ENCODE peak calls at places on chromosome 3, in five cellular contexts. B is IMR-90, W is trophoblast cell, C is H1, L is neuronal stem cell. N is an unnamed sample.

GRCh38 chr3:56855856-56856538 is 54.2 kb upstream of the ARHGEF3 start:
- DNase-seq in L (peak), C (peak), W (peak), B (no peak), N (peak)

GRCh38 chr3:33278106-33278672 is 947 bp downstream of the FBXL2 start:
- DNase-seq in B (no peak), L (no peak), W (no peak), C (no peak), N (peak)

GRCh38 chr3:109113361-109113760 is 4.6 kb downstream of the MORC1 start:
- DNase-seq in L (no peak), C (no peak), B (no peak), W (no peak), N (no peak)

GRCh38 chr3:133572158-133573053 is 1.1 kb upstream of the CDV3 start:
- DNase-seq in B (peak), C (no peak), W (no peak), L (no peak), N (peak)

GRCh38 chr3:49647741-49648140 is 26.4 kb upstream of the APEH start:
- DNase-seq in L (no peak), C (no peak), B (no peak), W (no peak), N (no peak)

GRCh38 chr3:58683001-58683845 is 16.6 kb upstream of the FAM3D start:
- DNase-seq in B (peak), W (no peak), L (no peak), C (no peak), N (peak)

GRCh38 chr3:33419948-33420347 is 20.3 kb downstream of the UBP1 start:
- DNase-seq in W (no peak), L (no peak), C (no peak), B (no peak), N (no peak)

GRCh38 chr3:1292571-1292970 is 199.7 kb downstream of the CNTN6 start:
- DNase-seq in L (no peak), B (no peak), C (no peak), W (no peak), N (no peak)

GRCh38 chr3:69500604-69501003 is 114.7 kb upstream of the FRMD4B start:
- DNase-seq in B (no peak), L (no peak), C (no peak), W (peak), N (no peak)

GRCh38 chr3:150922611-150923010 is 17.4 kb upstream of the MINDY4B start:
- DNase-seq in L (no peak), C (no peak), W (peak), B (no peak), N (peak)

GRCh38 chr3:128318275-128318920 is 148.3 kb downstream of the DNAJB8 start:
- DNase-seq in B (no peak), W (no peak), L (no peak), C (no peak), N (no peak)
- H3K18ac ChIP-seq in B (no peak), W (no peak), L (no peak), C (no peak), N (no peak)

GRCh38 chr3:195155842-195156241 is 115.1 kb downstream of the XXYLT1 start:
- DNase-seq in C (no peak), L (no peak), B (peak), W (no peak), N (no peak)
- H3K4me3 ChIP-seq in C (no peak), L (no peak), B (no peak), W (no peak), N (no peak)

GRCh38 chr3:192897005-192897404 is 20.7 kb downstream of the MB21D2 start:
- DNase-seq in W (peak), L (no peak), C (no peak), B (no peak), N (no peak)

GRCh38 chr3:192899540-192899982 is 18.1 kb downstream of the MB21D2 start:
- DNase-seq in W (no peak), L (no peak), C (no peak), B (peak), N (no peak)

GRCh38 chr3:192892981-192893827 is 24.5 kb downstream of the MB21D2 start:
- DNase-seq in C (no peak), B (peak), L (no peak), W (peak), N (peak)

GRCh38 chr3:192894676-192895075 is 23.0 kb downstream of the MB21D2 start:
- DNase-seq in L (no peak), C (no peak), W (no peak), B (no peak), N (peak)

DNA sequence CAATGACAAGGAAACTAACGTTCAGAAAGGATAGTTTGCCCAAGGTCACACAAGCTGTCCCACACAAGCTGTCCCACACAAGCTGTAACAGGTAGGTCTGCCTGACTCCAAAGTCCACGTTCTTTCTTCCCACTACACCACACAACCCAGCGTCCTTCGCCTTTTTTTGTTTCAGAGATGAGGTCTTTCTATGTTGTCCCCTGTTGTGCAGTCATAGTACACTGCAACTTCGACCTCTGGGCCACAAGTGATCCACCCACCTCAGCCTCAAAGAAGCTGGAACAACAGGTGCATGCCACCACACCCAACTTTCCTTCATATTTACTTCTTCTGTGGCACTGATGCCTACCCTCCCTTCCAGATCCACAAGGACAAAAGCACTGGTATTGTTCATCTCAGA is 21.4 kb downstream of the MB21D2 start:
- DNase-seq in L (no peak), B (no peak), C (no peak), W (no peak), N (no peak)
- H3K18ac ChIP-seq in L (no peak), B (no peak), C (no peak), W (no peak), N (no peak)

GRCh38 chr3:153783804-153784203 is 337.4 kb upstream of the ARHGEF26 start:
- DNase-seq in B (no peak), C (no peak), L (no peak), W (no peak), N (no peak)

GRCh38 chr3:153785901-153786300 is 335.3 kb upstream of the ARHGEF26 start:
- DNase-seq in B (no peak), C (no peak), W (no peak), L (no peak), N (peak)

GRCh38 chr3:153783106-153783505 is 338.1 kb upstream of the ARHGEF26 start:
- DNase-seq in L (no peak), B (no peak), W (no peak), C (no peak), N (peak)
- H3K4me3 ChIP-seq in L (no peak), B (no peak), W (no peak), C (no peak), N (no peak)

GRCh38 chr3:183265157-183265642 is 12.1 kb downstream of the B3GNT5 start:
- DNase-seq in C (no peak), L (no peak), W (no peak), B (no peak), N (peak)

GRCh38 chr3:183266454-183266853 is 13.4 kb downstream of the B3GNT5 start:
- DNase-seq in B (no peak), C (no peak), W (no peak), L (no peak), N (no peak)

GRCh38 chr3:183267140-183267539 is 14.1 kb downstream of the B3GNT5 start:
- DNase-seq in L (no peak), W (no peak), B (no peak), C (no peak), N (no peak)

GRCh38 chr3:183264249-183264648 is 11.2 kb downstream of the B3GNT5 start:
- DNase-seq in C (no peak), L (no peak), W (no peak), B (no peak), N (peak)

GRCh38 chr3:183265713-183266417 is 12.8 kb downstream of the B3GNT5 start:
- DNase-seq in L (no peak), W (peak), C (no peak), B (peak), N (no peak)
- H3K18ac ChIP-seq in L (no peak), W (no peak), C (peak), B (no peak), N (no peak)

DNA sequence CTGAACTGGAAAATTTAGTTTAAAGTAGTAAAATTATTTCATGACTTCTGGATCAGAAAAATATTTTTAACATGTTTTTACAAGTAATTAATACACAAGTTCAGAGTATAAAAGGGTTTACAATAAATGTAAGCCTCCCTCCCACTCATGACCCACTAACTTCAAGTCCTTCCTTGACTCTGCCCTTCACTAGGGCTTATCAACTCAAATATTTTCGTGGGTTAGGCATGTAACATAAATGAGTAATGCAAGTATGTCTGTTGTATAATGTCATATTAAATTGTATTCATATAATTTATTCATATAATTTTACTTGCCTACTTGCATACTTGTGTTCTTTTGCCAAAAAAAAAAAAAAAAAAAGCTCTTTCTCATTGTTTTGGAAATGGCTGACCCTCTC is 3.4 kb upstream of the OPA1 start:
- DNase-seq in B (no peak), L (no peak), C (no peak), W (no peak), N (no peak)
- H3K4me3 ChIP-seq in B (no peak), L (no peak), C (no peak), W (no peak), N (no peak)

GRCh38 chr3:12192173-12192572 is 33.5 kb upstream of the TIMP4 start:
- DNase-seq in W (no peak), B (no peak), L (no peak), C (no peak), N (no peak)
- H3K18ac ChIP-seq in W (no peak), B (peak), L (no peak), C (no peak), N (no peak)

GRCh38 chr3:185764168-185764988 is 60.5 kb downstream of the IGF2BP2 start:
- DNase-seq in W (no peak), B (peak), C (no peak), L (peak), N (no peak)
- H3K4me3 ChIP-seq in W (no peak), B (no peak), C (no peak), L (no peak), N (no peak)

GRCh38 chr3:114057011-114057347 is 442 bp downstream of the QTRT2 start:
- DNase-seq in B (no peak), L (no peak), C (no peak), W (no peak), N (no peak)
- H3K18ac ChIP-seq in B (no peak), L (no peak), C (no peak), W (no peak), N (no peak)

N was measured in mesendoderm.